ENCODE peak calls at places on chromosomes 2 and 18, in seven cellular contexts. Z is IMR-90, P is sigmoid colon, B is tibial nerve, H is upper lobe of left lung, I is prostate gland, W is breast epithelium. E is an unnamed sample.

GRCh38 chr18:12317664-12318333 is 9.8 kb downstream of the TUBB6 start:
- DNase-seq in Z (peak; percentile 85), P (no peak), B (no peak), H (no peak), I (no peak), W (no peak), E (no peak)

GRCh38 chr2:112020561-112020960 is 34.5 kb upstream of the TMEM87B start:
- DNase-seq in Z (no peak), P (no peak), B (no peak), H (no peak), I (no peak), W (no peak), E (no peak)

GRCh38 chr2:20609349-20609994 is 41.4 kb downstream of the HS1BP3 start:
- DNase-seq in Z (peak; percentile 67), P (peak; percentile 94), B (no peak), H (peak; percentile 15), I (no peak), W (no peak), E (no peak)

GRCh38 chr2:134401081-134401497 is 147.2 kb downstream of the MGAT5 start:
- DNase-seq in Z (peak; percentile 17), P (no peak), B (peak; percentile 56), H (no peak), I (no peak), W (no peak), E (no peak)

GRCh38 chr2:579961-580360 is 97.2 kb downstream of the TMEM18 start:
- DNase-seq in Z (no peak), P (no peak), B (no peak), H (peak; percentile 3), I (no peak), W (no peak), E (no peak)

GRCh38 chr18:24176727-24177416 is 38.0 kb downstream of the CABYR start:
- DNase-seq in Z (peak; percentile 56), P (peak; percentile 83), B (peak; percentile 70), H (peak; percentile 50), I (peak; percentile 40), W (no peak), E (no peak)

GRCh38 chr18:79801217-79801616 is 3.5 kb downstream of the KCNG2 start:
- DNase-seq in Z (no peak), P (peak; percentile 26), B (no peak), H (no peak), I (no peak), W (no peak), E (no peak)

GRCh38 chr2:14316594-14316993 is 315.9 kb upstream of the LRATD1 start:
- DNase-seq in Z (no peak), P (no peak), B (no peak), H (no peak), I (no peak), W (no peak), E (no peak)

GRCh38 chr2:99851811-99852210 is 290.6 kb downstream of the AFF3 start:
- DNase-seq in Z (no peak), P (no peak), B (no peak), H (no peak), I (no peak), W (no peak), E (no peak)

GRCh38 chr18:75143851-75144250 is 65.1 kb downstream of the PTGR3 start:
- DNase-seq in Z (no peak), P (no peak), B (no peak), H (no peak), I (no peak), W (peak; percentile 3), E (peak; percentile 44)

GRCh38 chr18:75157851-75158250 is 51.1 kb downstream of the PTGR3 start:
- DNase-seq in Z (no peak), P (peak; percentile 56), B (no peak), H (no peak), I (no peak), W (no peak), E (no peak)

GRCh38 chr2:232527905-232528470 is 2.0 kb downstream of the CHRND start:
- DNase-seq in Z (no peak), P (no peak), B (no peak), H (no peak), I (no peak), W (no peak), E (no peak)

GRCh38 chr2:209367091-209367747 is 56.6 kb upstream of the MAP2 start:
- DNase-seq in Z (no peak), P (no peak), B (no peak), H (no peak), I (no peak), W (no peak), E (no peak)

GRCh38 chr2:17975401-17975800 is 96.9 kb downstream of the KCNS3 start:
- DNase-seq in Z (no peak), P (no peak), B (no peak), H (no peak), I (no peak), W (no peak), E (no peak)

GRCh38 chr2:17972991-17973390 is 94.5 kb downstream of the KCNS3 start:
- DNase-seq in Z (no peak), P (no peak), B (no peak), H (no peak), I (no peak), W (no peak), E (no peak)

GRCh38 chr2:17981936-17982335 is 103.5 kb downstream of the KCNS3 start:
- DNase-seq in Z (no peak), P (no peak), B (no peak), H (no peak), I (no peak), W (no peak), E (no peak)

GRCh38 chr2:17979707-17980106 is 101.2 kb downstream of the KCNS3 start:
- DNase-seq in Z (peak; percentile 86), P (no peak), B (no peak), H (no peak), I (no peak), W (no peak), E (no peak)

DNA sequence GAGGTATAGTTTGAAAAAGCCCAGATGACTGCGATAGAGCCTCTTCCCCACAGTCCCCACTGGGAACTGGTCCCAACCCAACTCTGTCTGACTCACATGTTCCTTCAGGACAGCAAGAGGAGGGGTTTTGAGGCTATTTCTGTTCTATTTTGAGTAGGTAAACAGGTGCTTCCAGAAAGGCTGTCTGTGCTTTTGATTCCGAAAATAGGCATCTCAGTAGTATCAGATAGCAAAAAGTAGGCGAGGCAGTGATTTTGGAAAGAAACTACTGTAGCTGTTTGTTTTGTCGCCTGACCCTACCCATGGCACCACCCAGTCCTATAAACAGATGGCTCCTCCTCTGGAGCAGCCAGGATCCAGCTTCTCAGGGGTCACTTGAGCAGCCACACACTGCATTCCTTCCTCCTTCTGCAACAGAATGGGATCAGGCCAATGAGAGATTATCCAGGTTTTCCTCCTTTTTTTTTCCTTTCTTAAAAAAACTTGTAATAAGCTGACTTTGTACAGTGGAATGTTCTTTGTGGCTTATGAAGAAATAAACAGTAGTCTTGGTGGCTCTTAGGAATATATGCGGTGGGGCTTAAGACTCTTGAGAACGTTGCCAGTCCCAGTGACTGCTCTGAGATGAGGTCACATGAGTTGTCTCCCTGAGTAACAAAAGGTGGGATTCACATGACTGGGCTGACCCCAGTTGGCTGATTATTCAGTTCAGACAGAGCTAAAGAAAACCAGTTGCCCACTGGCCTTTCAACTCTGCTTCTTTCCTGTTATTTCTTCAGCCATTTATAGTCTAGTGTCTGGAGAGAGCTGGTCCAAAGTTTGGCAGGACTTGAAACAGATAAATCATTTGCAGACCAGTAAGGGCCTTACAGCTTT is 98.6 kb downstream of the KCNS3 start:
- DNase-seq in Z (peak; percentile 100), P (peak; percentile 86), B (peak; percentile 22), H (peak; percentile 31), I (no peak), W (peak; percentile 29), E (no peak)
- H3K4me3 ChIP-seq in Z (peak overlapping the region; percentile 1), P (no peak overlapping the region), B (no peak overlapping the region), H (no peak overlapping the region), I (no peak overlapping the region), W (no peak overlapping the region), E (no peak overlapping the region)

DNA sequence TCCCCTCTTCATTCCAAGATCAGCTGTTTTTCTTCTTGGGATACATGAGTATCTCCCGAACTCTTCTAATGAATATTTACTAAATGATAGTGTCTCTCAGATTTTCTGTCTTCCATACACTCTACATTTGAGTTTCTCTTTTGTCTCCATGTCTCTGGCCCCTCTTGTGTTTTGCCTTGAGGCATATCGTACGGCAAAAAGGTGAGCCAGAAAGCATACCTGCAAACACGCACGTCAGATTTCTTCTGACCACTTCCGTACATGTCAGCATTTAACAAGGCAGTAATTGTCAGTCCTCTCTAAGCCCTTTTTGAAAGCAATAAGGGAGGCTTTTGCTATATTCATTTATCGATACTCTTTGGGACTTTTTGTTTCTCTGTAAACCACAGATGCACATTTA is 82.4 kb downstream of the FEZ2 start:
- DNase-seq in Z (no peak), P (no peak), B (no peak), H (no peak), I (no peak), W (no peak), E (no peak)
- TF ChIP-seq POLR2A in Z (no peak), P (no peak), B (no peak), H (no peak), I (no peak), W (no peak), E (no peak)

GRCh38 chr2:238140721-238141540 is 2.5 kb downstream of the KLHL30 start:
- DNase-seq in Z (no peak), P (no peak), B (no peak), H (no peak), I (no peak), W (no peak), E (no peak)

GRCh38 chr2:238139841-238140439 is 1.5 kb downstream of the KLHL30 start:
- DNase-seq in Z (no peak), P (no peak), B (no peak), H (no peak), I (no peak), W (no peak), E (no peak)

GRCh38 chr2:238137885-238138284 is 583 bp upstream of the KLHL30 start:
- DNase-seq in Z (no peak), P (no peak), B (no peak), H (no peak), I (no peak), W (no peak), E (no peak)

GRCh38 chr2:238138331-238139102 is at the start of gene KLHL30:
- DNase-seq in Z (no peak), P (no peak), B (no peak), H (no peak), I (no peak), W (no peak), E (no peak)

DNA sequence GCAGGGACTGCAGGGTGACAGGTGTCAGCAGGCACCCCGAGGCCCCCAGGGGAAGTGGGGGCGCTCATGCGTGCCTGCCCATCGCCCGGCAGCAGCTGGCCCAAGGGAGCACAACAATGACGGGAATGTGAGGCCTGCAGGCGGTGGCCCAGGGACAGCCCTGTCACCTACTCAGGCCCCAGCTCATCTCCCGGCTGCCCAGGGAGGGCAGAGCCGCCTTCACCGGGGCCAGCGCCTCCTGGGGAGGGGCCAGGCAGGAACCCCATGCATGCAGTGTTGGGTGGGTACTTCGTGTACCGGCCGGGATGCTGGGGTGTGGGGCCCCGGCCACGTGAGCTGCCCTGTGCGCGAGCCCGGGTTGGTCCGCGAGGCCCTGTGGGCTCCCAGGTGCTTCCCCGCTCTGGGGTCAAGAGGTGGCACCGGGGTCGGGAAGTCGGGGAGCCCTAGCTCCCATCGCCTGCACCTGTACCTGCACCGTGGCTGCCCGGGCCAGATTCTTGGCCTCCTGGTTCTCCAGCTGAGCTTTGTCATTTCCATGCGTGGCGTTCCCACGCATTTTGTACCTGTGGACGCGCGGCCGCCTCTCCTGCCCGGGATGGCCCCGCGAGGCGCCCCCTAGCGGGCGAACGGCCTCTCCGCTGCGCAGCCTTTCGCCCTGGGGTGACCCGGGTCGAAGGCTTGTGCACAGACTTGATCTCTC is 823 bp downstream of the KLHL30 start:
- DNase-seq in Z (no peak), P (no peak), B (no peak), H (no peak), I (no peak), W (no peak), E (no peak)
- TF ChIP-seq CTCF in Z (peak; percentile 29), P (no peak), B (peak; percentile 31), H (peak; percentile 25), I (peak; percentile 17), W (no peak), E (no peak)

GRCh38 chr2:5914831-5915611 is 222.8 kb downstream of the SOX11 start:
- DNase-seq in Z (peak; percentile 87), P (no peak), B (no peak), H (no peak), I (no peak), W (no peak), E (no peak)
- H3K4me3 ChIP-seq in Z (no peak overlapping the region), P (no peak overlapping the region), B (no peak overlapping the region), H (no peak overlapping the region), I (no peak overlapping the region), W (no peak overlapping the region), E (no peak overlapping the region)

E was measured in vagina.